ENCODE peak calls at places on chromosomes 6 and 20, in seven cellular contexts. E is T-helper 2 cell; J is neural crest cell; Z is GM19239; N is T-helper 1 cell; B is activated CD4-positive, alpha-beta T cell treated with anti-CD3 and anti-CD28 coated beads, Interleukin-2, amount 50 U/mL, for 48 hours; D is RWPE1. S is an unnamed sample.

GRCh38 chr20:13231031-13231752 is 10.1 kb downstream of the ISM1 start:
- DNase-seq in E (peak), J (no peak), Z (no peak), N (peak), B (peak), D (peak), S (peak)

GRCh38 chr6:127162808-127163207 is 44.3 kb downstream of the RSPO3 start:
- DNase-seq in E (no peak), J (no peak), Z (no peak), N (no peak), B (no peak), D (no peak), S (no peak)

GRCh38 chr6:89048985-89049384 is 31.6 kb upstream of the PNRC1 start:
- DNase-seq in E (no peak), J (no peak), Z (no peak), N (no peak), B (no peak), D (peak), S (peak)

GRCh38 chr20:21326700-21327099 is 23.6 kb downstream of the XRN2 start:
- DNase-seq in E (no peak), J (no peak), Z (no peak), N (no peak), B (no peak), D (no peak), S (no peak)

GRCh38 chr20:58793512-58794420 is 56.9 kb downstream of the GNAS-AS1 start:
- DNase-seq in E (no peak), J (no peak), Z (no peak), N (no peak), B (no peak), D (no peak), S (no peak)

GRCh38 chr6:154914288-154914687 is 80.8 kb upstream of the TIAM2 start:
- DNase-seq in E (no peak), J (no peak), Z (no peak), N (no peak), B (no peak), D (no peak), S (no peak)

GRCh38 chr6:88574666-88575065 is 388.8 kb downstream of the RNGTT start:
- DNase-seq in E (no peak), J (no peak), Z (no peak), N (no peak), B (no peak), D (no peak), S (no peak)

GRCh38 chr20:45014671-45015415 is 48.5 kb downstream of the STK4 start:
- DNase-seq in E (no peak), J (no peak), Z (no peak), N (no peak), B (no peak), D (no peak), S (no peak)

GRCh38 chr6:137258170-137258569 is 39.0 kb upstream of the IFNGR1 start:
- DNase-seq in E (no peak), J (no peak), Z (no peak), N (no peak), B (no peak), D (no peak), S (no peak)

GRCh38 chr6:1527098-1527497 is 82.6 kb upstream of the FOXC1 start:
- DNase-seq in E (no peak), J (peak), Z (peak), N (no peak), B (peak), D (no peak), S (peak)

S was measured in MCF 10A.